ENCODE peak calls at places on chromosomes 2 and 18, in ten cellular contexts. H is WTC11; F is RWPE2; T is naive B cell; B is Right ventricle myocardium inferior; R is psoas muscle; A is T-helper 17 cell; U is CD4-positive, alpha-beta T cell; J is stimulated activated effector memory CD8-positive, alpha-beta T cell treated with anti-CD3 and anti-CD28 coated beads, Interleukin-12 subunit alpha, Interleukin-12 subunit beta, amount 100 ng/mL, for 72 hours; Z is body of pancreas. Y is an unnamed sample.

GRCh38 chr2:227125506-227125905 is 38.5 kb downstream of the COL4A4 start:
- ATAC-seq in H (peak; percentile 82), F (no peak), T (no peak), B (no peak), R (no peak), A (no peak), U (no peak), J (no peak), Z (no peak), Y (peak; percentile 74)

GRCh38 chr18:74182335-74182734 is 34.0 kb downstream of the TIMM21 start:
- ATAC-seq in H (no peak), F (peak; percentile 25), T (no peak), B (peak; percentile 23), R (no peak), A (no peak), U (no peak), J (no peak), Z (no peak), Y (no peak)

GRCh38 chr2:69694894-69695849 is 46.8 kb upstream of the ANXA4 start:
- ATAC-seq in H (no peak), F (peak; percentile 90), T (no peak), B (no peak), R (no peak), A (no peak), U (no peak), J (peak; percentile 62), Z (no peak), Y (peak; percentile 52)

GRCh38 chr2:137975280-137976271 is 11.3 kb downstream of the HNMT start:
- ATAC-seq in H (peak; percentile 48), F (peak; percentile 40), T (no peak), B (no peak), R (no peak), A (no peak), U (no peak), J (no peak), Z (peak; percentile 100), Y (no peak)

GRCh38 chr2:155748126-155748525 is 584.4 kb downstream of the NR4A2 start:
- ATAC-seq in H (peak; percentile 20), F (no peak), T (no peak), B (no peak), R (no peak), A (no peak), U (no peak), J (peak; percentile 24), Z (no peak), Y (no peak)

GRCh38 chr2:224655006-224655537 is 61.1 kb downstream of the CCDC195 start:
- ATAC-seq in H (no peak), F (no peak), T (no peak), B (no peak), R (no peak), A (no peak), U (no peak), J (no peak), Z (no peak), Y (no peak)

GRCh38 chr18:21315741-21316187 is 73.7 kb downstream of the GREB1L start:
- ATAC-seq in H (peak; percentile 98), F (no peak), T (no peak), B (no peak), R (no peak), A (no peak), U (no peak), J (no peak), Z (no peak), Y (no peak)

GRCh38 chr2:217905395-217905794 is 97.4 kb downstream of the TNS1 start:
- ATAC-seq in H (no peak), F (no peak), T (no peak), B (peak; percentile 33), R (peak; percentile 13), A (no peak), U (no peak), J (peak; percentile 3), Z (no peak), Y (no peak)

GRCh38 chr2:129377078-129377469 is 602.4 kb upstream of the RAB6C start:
- ATAC-seq in H (no peak), F (no peak), T (no peak), B (no peak), R (no peak), A (no peak), U (no peak), J (no peak), Z (no peak), Y (no peak)

GRCh38 chr2:237888389-237888788 is 29.0 kb downstream of the RAMP1 start:
- ATAC-seq in H (no peak), F (no peak), T (no peak), B (no peak), R (no peak), A (no peak), U (no peak), J (no peak), Z (peak; percentile 65), Y (no peak)

GRCh38 chr2:44181648-44182047 is 13.0 kb downstream of the PPM1B start:
- ATAC-seq in H (no peak), F (no peak), T (peak; percentile 34), B (no peak), R (no peak), A (no peak), U (no peak), J (no peak), Z (no peak), Y (no peak)

GRCh38 chr2:67414867-67415266 is 17.7 kb downstream of the ETAA1 start:
- ATAC-seq in H (no peak), F (no peak), T (no peak), B (no peak), R (no peak), A (no peak), U (no peak), J (no peak), Z (no peak), Y (no peak)

GRCh38 chr2:170743530-170744239 is 26.5 kb upstream of the ERICH2 start:
- ATAC-seq in H (no peak), F (no peak), T (no peak), B (no peak), R (no peak), A (no peak), U (no peak), J (no peak), Z (no peak), Y (no peak)

GRCh38 chr2:20129320-20130274 is 78.2 kb upstream of the LAPTM4A start:
- ATAC-seq in H (no peak), F (no peak), T (no peak), B (peak; percentile 17), R (no peak), A (no peak), U (no peak), J (no peak), Z (peak; percentile 79), Y (no peak)

GRCh38 chr2:73610111-73610510 is 32.1 kb downstream of the NAT8 start:
- ATAC-seq in H (no peak), F (no peak), T (no peak), B (no peak), R (no peak), A (no peak), U (no peak), J (no peak), Z (no peak), Y (no peak)

GRCh38 chr2:86308984-86309695 is 28.3 kb downstream of the REEP1 start:
- ATAC-seq in H (no peak), F (no peak), T (no peak), B (peak; percentile 49), R (peak; percentile 46), A (no peak), U (no peak), J (no peak), Z (no peak), Y (no peak)

GRCh38 chr2:80281083-80281482 is 23.5 kb downstream of the LRRTM1 start:
- ATAC-seq in H (no peak), F (no peak), T (no peak), B (no peak), R (no peak), A (no peak), U (no peak), J (no peak), Z (no peak), Y (no peak)

Y was measured in SK-N-SH treated with all-trans-retinoic acid at 6 μM for 48 hours.